ENCODE peak calls at places on chromosome 14, in four cellular contexts. I, G, S and P are unnamed samples.

GRCh38 chr14:23550827-23551265 is 719 bp downstream of the ZFHX2 start:
- DNase-seq in S (peak; percentile 50), G (no peak), I (no peak), P (no peak)

GRCh38 chr14:100336618-100337530 is 13.7 kb downstream of the SLC25A47 start:
- DNase-seq in I (no peak), S (no peak), G (peak; percentile 8), P (no peak)

GRCh38 chr14:96166475-96167223 is 38.0 kb upstream of the BDKRB2 start:
- DNase-seq in G (no peak), S (no peak), I (no peak), P (no peak)

GRCh38 chr14:102717211-102717610 is 60.0 kb upstream of the TRAF3 start:
- DNase-seq in G (no peak), I (no peak), S (no peak), P (no peak)

GRCh38 chr14:94867209-94867608 is 97.3 kb upstream of the GSC start:
- DNase-seq in I (no peak), G (no peak), S (no peak), P (no peak)

GRCh38 chr14:57987051-57987450 is 121.2 kb upstream of the SLC35F4 start:
- DNase-seq in G (no peak), I (no peak), S (no peak), P (peak; percentile 0)

GRCh38 chr14:21846227-21846885 is 172.7 kb upstream of the OR4E1 start:
- DNase-seq in G (no peak), S (no peak), I (no peak), P (no peak)

GRCh38 chr14:22339277-22339676 is 249.7 kb downstream of the DAD1 start:
- DNase-seq in G (peak; percentile 88), I (no peak), S (peak; percentile 43), P (no peak)

GRCh38 chr14:98963610-98964009 is 308.4 kb downstream of the BCL11B start:
- DNase-seq in I (no peak), S (no peak), G (no peak), P (no peak)

GRCh38 chr14:72611506-72611905 is 282.4 kb downstream of the DPF3 start:
- DNase-seq in I (no peak), G (no peak), S (no peak), P (no peak)

GRCh38 chr14:76922599-76922998 is 96.4 kb downstream of the LRRC74A start:
- DNase-seq in S (no peak), I (no peak), G (no peak), P (no peak)

GRCh38 chr14:70855486-70855885 is 46.2 kb upstream of the MAP3K9 start:
- DNase-seq in G (no peak), I (no peak), S (no peak), P (no peak)

GRCh38 chr14:58200480-58200841 is 512 bp downstream of the ACTR10 start:
- DNase-seq in S (no peak), I (no peak), G (no peak), P (no peak)

GRCh38 chr14:64758711-64759554 is 54.7 kb downstream of the PLEKHG3 start:
- DNase-seq in I (no peak), S (peak; percentile 65), G (peak; percentile 77), P (peak; percentile 88)

GRCh38 chr14:68553326-68553725 is 239.5 kb downstream of the ZFP36L1 start:
- DNase-seq in G (no peak), S (peak; percentile 11), I (no peak), P (no peak)

GRCh38 chr14:59277659-59278058 is 89.2 kb downstream of the DAAM1 start:
- DNase-seq in S (no peak), G (no peak), I (no peak), P (no peak)

GRCh38 chr14:87397499-87397898 is 595.5 kb downstream of the GALC start:
- DNase-seq in G (no peak), I (no peak), S (no peak), P (no peak)

GRCh38 chr14:100532154-100532915 is 54.9 kb downstream of the BEGAIN start:
- DNase-seq in I (no peak), S (peak; percentile 80), G (peak; percentile 21), P (no peak)

GRCh38 chr14:52352546-52352945 is 38.4 kb downstream of the PTGER2 start:
- DNase-seq in I (no peak), S (no peak), G (no peak), P (no peak)

GRCh38 chr14:55441286-55441685 is 870 bp upstream of the TBPL2 start:
- DNase-seq in S (no peak), I (no peak), G (no peak), P (no peak)

GRCh38 chr14:50067723-50068495 is 48.5 kb downstream of the VCPKMT start:
- DNase-seq in G (no peak), I (no peak), S (no peak), P (peak; percentile 64)

GRCh38 chr14:76863724-76864407 is 37.7 kb downstream of the LRRC74A start:
- DNase-seq in G (no peak), S (no peak), I (no peak), P (no peak)

GRCh38 chr14:100616854-100617714 is 29.9 kb upstream of the BEGAIN start:
- DNase-seq in I (no peak), G (no peak), S (peak; percentile 11), P (no peak)

GRCh38 chr14:24098229-24098926 is 4.3 kb downstream of the PCK2 start:
- DNase-seq in I (no peak), S (no peak), G (no peak), P (no peak)

GRCh38 chr14:37318938-37319337 is 121.2 kb downstream of the MIPOL1 start:
- DNase-seq in S (no peak), I (no peak), G (no peak), P (no peak)

GRCh38 chr14:79665556-79665955 is 545.7 kb downstream of the DIO2 start:
- DNase-seq in S (no peak), G (no peak), I (no peak), P (no peak)

DNA sequence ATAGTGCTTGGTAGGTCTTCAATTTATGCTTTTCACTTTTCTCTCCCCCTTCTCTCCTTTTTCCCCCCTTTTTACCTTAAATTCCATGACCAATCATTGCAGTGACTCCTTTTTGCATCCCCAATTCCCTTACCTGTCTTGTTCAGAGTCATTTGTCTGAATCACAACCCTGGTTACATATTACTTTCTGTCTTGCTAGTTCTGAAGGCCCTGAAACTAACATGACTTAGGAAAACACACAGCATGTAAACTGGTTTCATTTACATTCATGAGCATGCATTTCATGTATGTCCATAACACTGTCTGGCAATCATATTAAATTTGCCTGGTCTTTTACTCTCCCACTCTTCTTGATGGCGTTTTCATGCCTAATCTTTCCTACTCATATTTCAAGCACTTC is 20.3 kb upstream of the FOXG1 start:
- DNase-seq in G (no peak), S (no peak), I (no peak), P (no peak)
- TF ChIP-seq CTCF in G (no peak), S (no peak), I (no peak), P (no peak)

DNA sequence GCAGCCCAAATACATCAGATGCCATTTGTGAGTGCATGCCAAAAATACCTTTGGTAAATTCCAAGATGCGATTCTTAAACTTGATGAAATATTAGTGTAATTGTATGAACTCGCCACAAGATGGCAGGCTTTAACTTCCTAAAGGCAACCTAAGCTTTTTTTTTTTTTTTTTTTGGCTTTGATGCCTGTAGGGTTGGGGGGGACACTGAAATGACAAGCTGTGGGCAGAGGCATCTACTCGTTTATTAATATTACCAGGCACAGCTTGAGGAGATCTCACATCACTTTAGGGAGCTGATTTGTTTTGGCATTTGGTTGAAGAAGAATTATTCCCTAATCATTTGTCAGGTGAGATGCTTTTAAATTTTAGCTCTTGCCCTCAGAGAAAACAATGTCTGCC is 126.7 kb upstream of the CCDC196 start:
- DNase-seq in I (peak; percentile 39), G (no peak), S (no peak), P (peak; percentile 22)
- TF ChIP-seq CTCF in I (peak; percentile 47), G (peak; percentile 42), S (peak; percentile 48), P (peak; percentile 86)

GRCh38 chr14:82113710-82114109 is 580.1 kb upstream of the SEL1L start:
- DNase-seq in I (no peak), S (no peak), G (no peak), P (no peak)
- TF ChIP-seq CTCF in I (no peak), S (no peak), G (no peak), P (no peak)

GRCh38 chr14:93114713-93115068 is 1.0 kb downstream of the ITPK1 start:
- DNase-seq in S (no peak), I (no peak), G (no peak), P (no peak)
- TF ChIP-seq CTCF in S (no peak), I (no peak), G (peak; percentile 30), P (no peak)

GRCh38 chr14:75548544-75548943 is 26.3 kb downstream of the BATF start:
- DNase-seq in I (no peak), S (no peak), G (no peak), P (peak; percentile 28)
- TF ChIP-seq CTCF in I (no peak), S (no peak), G (no peak), P (no peak)

GRCh38 chr14:105589161-105589925 is 63.0 kb downstream of the TMEM121 start:
- DNase-seq in G (no peak), S (no peak), I (no peak), P (no peak)

GRCh38 chr14:105582639-105583038 is 56.3 kb downstream of the TMEM121 start:
- DNase-seq in G (no peak), S (no peak), I (no peak), P (no peak)

GRCh38 chr14:105591052-105591451 is 64.7 kb downstream of the TMEM121 start:
- DNase-seq in G (no peak), I (no peak), S (no peak), P (no peak)

GRCh38 chr14:105588236-105588860 is 62.0 kb downstream of the TMEM121 start:
- DNase-seq in G (no peak), I (no peak), S (no peak), P (no peak)
- TF ChIP-seq CTCF in G (no peak), I (no peak), S (no peak), P (no peak)

GRCh38 chr14:92603309-92604257 is 90.0 kb downstream of the RIN3 start:
- DNase-seq in G (no peak), I (no peak), S (no peak), P (peak; percentile 62)
- TF ChIP-seq CTCF in G (peak; percentile 27), I (peak; percentile 25), S (no peak), P (peak; percentile 50)

DNA sequence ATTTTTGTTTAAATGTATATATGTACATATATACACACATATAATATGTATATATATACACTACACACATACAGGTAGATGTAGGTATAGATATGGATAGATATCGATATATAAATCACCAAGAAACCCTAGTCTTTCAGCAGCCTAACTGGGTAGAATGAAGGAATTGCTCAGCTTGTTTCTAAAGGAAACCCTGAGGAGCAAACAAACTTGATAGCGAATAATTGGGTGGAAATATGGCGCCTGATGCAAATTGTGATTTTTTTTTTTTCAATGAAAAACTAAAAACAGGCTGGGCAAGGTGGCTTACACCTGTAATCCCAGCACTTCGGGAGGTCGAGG is 254 bp upstream of the CCDC177 start:
- DNase-seq in I (no peak), G (no peak), S (no peak), P (no peak)
- TF ChIP-seq CTCF in I (no peak), G (no peak), S (no peak), P (peak; percentile 68)